ENCODE peak calls at places on chromosomes 6 and 20, in eight cellular contexts. One of them, this sample, is unnamed.

GRCh38 chr6:32519117-32519909 is 10.8 kb downstream of the HLA-DRB5 start:
- DNase-seq in activated naive CD4-positive, alpha-beta T cell: no peak
- DNase-seq in RWPE1: no peak
- DNase-seq in AG10803: no peak
- DNase-seq in mucosa of gallbladder: no peak
- DNase-seq in HCEC 1CT: no peak
- DNase-seq in neural progenitor cell: no peak
- DNase-seq in NCI-H2171 treated with DMSO at 0.1 percent for 48 hours: no peak
- DNase-seq in this sample: no peak

GRCh38 chr20:4840831-4841230 is 119.1 kb downstream of the PRND start:
- DNase-seq in RWPE1: no peak
- DNase-seq in neural progenitor cell: no peak
- DNase-seq in NCI-H2171 treated with DMSO at 0.1 percent for 48 hours: no peak
- DNase-seq in mucosa of gallbladder: no peak
- DNase-seq in activated naive CD4-positive, alpha-beta T cell: no peak
- DNase-seq in HCEC 1CT: no peak
- DNase-seq in AG10803: no peak
- DNase-seq in this sample: no peak

GRCh38 chr20:46179811-46180326 is 61.8 kb downstream of the CD40 start:
- DNase-seq in neural progenitor cell: no peak
- DNase-seq in mucosa of gallbladder: no peak
- DNase-seq in activated naive CD4-positive, alpha-beta T cell: no peak
- DNase-seq in HCEC 1CT: no peak
- DNase-seq in NCI-H2171 treated with DMSO at 0.1 percent for 48 hours: no peak
- DNase-seq in AG10803: no peak
- DNase-seq in RWPE1: no peak
- DNase-seq in this sample: no peak

GRCh38 chr20:10705801-10706459 is 32.1 kb upstream of the JAG1 start:
- DNase-seq in neural progenitor cell: no peak
- DNase-seq in RWPE1: peak
- DNase-seq in HCEC 1CT: no peak
- DNase-seq in NCI-H2171 treated with DMSO at 0.1 percent for 48 hours: no peak
- DNase-seq in AG10803: no peak
- DNase-seq in activated naive CD4-positive, alpha-beta T cell: no peak
- DNase-seq in mucosa of gallbladder: peak
- DNase-seq in this sample: no peak

GRCh38 chr6:20947977-20948376 is 413.7 kb downstream of the CDKAL1 start:
- DNase-seq in NCI-H2171 treated with DMSO at 0.1 percent for 48 hours: no peak
- DNase-seq in HCEC 1CT: no peak
- DNase-seq in activated naive CD4-positive, alpha-beta T cell: no peak
- DNase-seq in AG10803: no peak
- DNase-seq in mucosa of gallbladder: no peak
- DNase-seq in neural progenitor cell: no peak
- DNase-seq in RWPE1: no peak
- DNase-seq in this sample: no peak

GRCh38 chr20:36629719-36630340 is 16.2 kb downstream of the SLA2 start:
- DNase-seq in NCI-H2171 treated with DMSO at 0.1 percent for 48 hours: no peak
- DNase-seq in activated naive CD4-positive, alpha-beta T cell: no peak
- DNase-seq in mucosa of gallbladder: no peak
- DNase-seq in HCEC 1CT: no peak
- DNase-seq in AG10803: no peak
- DNase-seq in RWPE1: no peak
- DNase-seq in neural progenitor cell: no peak
- DNase-seq in this sample: no peak

GRCh38 chr20:34269996-34270627 is 28.9 kb downstream of the ASIP start:
- DNase-seq in NCI-H2171 treated with DMSO at 0.1 percent for 48 hours: no peak
- DNase-seq in activated naive CD4-positive, alpha-beta T cell: no peak
- DNase-seq in neural progenitor cell: no peak
- DNase-seq in AG10803: no peak
- DNase-seq in HCEC 1CT: no peak
- DNase-seq in RWPE1: no peak
- DNase-seq in mucosa of gallbladder: peak
- DNase-seq in this sample: peak

GRCh38 chr6:136668571-136668970 is 118.3 kb upstream of the MAP7 start:
- DNase-seq in AG10803: no peak
- DNase-seq in HCEC 1CT: no peak
- DNase-seq in activated naive CD4-positive, alpha-beta T cell: no peak
- DNase-seq in NCI-H2171 treated with DMSO at 0.1 percent for 48 hours: no peak
- DNase-seq in RWPE1: no peak
- DNase-seq in mucosa of gallbladder: no peak
- DNase-seq in neural progenitor cell: no peak
- DNase-seq in this sample: no peak

GRCh38 chr20:60206259-60206658 is 248.0 kb downstream of the CDH26 start:
- DNase-seq in NCI-H2171 treated with DMSO at 0.1 percent for 48 hours: peak
- DNase-seq in RWPE1: peak
- DNase-seq in AG10803: peak
- DNase-seq in neural progenitor cell: peak
- DNase-seq in activated naive CD4-positive, alpha-beta T cell: no peak
- DNase-seq in HCEC 1CT: peak
- DNase-seq in mucosa of gallbladder: no peak
- DNase-seq in this sample: no peak

GRCh38 chr6:104118274-104118673 is 741.4 kb downstream of the HACE1 start:
- DNase-seq in activated naive CD4-positive, alpha-beta T cell: no peak
- DNase-seq in mucosa of gallbladder: no peak
- DNase-seq in NCI-H2171 treated with DMSO at 0.1 percent for 48 hours: no peak
- DNase-seq in RWPE1: no peak
- DNase-seq in neural progenitor cell: no peak
- DNase-seq in AG10803: peak
- DNase-seq in HCEC 1CT: peak
- DNase-seq in this sample: no peak

GRCh38 chr6:139334791-139335446 is 39.5 kb downstream of the CITED2 start:
- DNase-seq in neural progenitor cell: no peak
- DNase-seq in AG10803: peak
- DNase-seq in RWPE1: peak
- DNase-seq in HCEC 1CT: peak
- DNase-seq in mucosa of gallbladder: no peak
- DNase-seq in activated naive CD4-positive, alpha-beta T cell: no peak
- DNase-seq in NCI-H2171 treated with DMSO at 0.1 percent for 48 hours: no peak
- DNase-seq in this sample: no peak

GRCh38 chr20:47379433-47380150 is 23.1 kb upstream of the ZMYND8 start:
- DNase-seq in mucosa of gallbladder: no peak
- DNase-seq in HCEC 1CT: peak
- DNase-seq in AG10803: peak
- DNase-seq in neural progenitor cell: no peak
- DNase-seq in RWPE1: no peak
- DNase-seq in activated naive CD4-positive, alpha-beta T cell: no peak
- DNase-seq in NCI-H2171 treated with DMSO at 0.1 percent for 48 hours: no peak
- DNase-seq in this sample: no peak

GRCh38 chr6:27575594-27576361 is 102.9 kb upstream of the ZNF184 start:
- DNase-seq in mucosa of gallbladder: no peak
- DNase-seq in RWPE1: no peak
- DNase-seq in NCI-H2171 treated with DMSO at 0.1 percent for 48 hours: no peak
- DNase-seq in neural progenitor cell: no peak
- DNase-seq in AG10803: no peak
- DNase-seq in HCEC 1CT: peak
- DNase-seq in activated naive CD4-positive, alpha-beta T cell: no peak
- DNase-seq in this sample: no peak

GRCh38 chr20:571754-572331 is 28.3 kb upstream of the CSNK2A1 start:
- DNase-seq in AG10803: peak
- DNase-seq in HCEC 1CT: no peak
- DNase-seq in activated naive CD4-positive, alpha-beta T cell: no peak
- DNase-seq in NCI-H2171 treated with DMSO at 0.1 percent for 48 hours: peak
- DNase-seq in neural progenitor cell: peak
- DNase-seq in RWPE1: no peak
- DNase-seq in mucosa of gallbladder: peak
- DNase-seq in this sample: peak

This sample was measured in testis.